ENCODE peak calls at places on chromosome X, in ten cellular contexts. P is activated CD4-positive, alpha-beta T cell treated with anti-CD3 and anti-CD28 coated beads for 24 hours; D is mesendoderm; R is Ammon's horn; W is activated T-cell treated with anti-CD3 and anti-CD28 coated beads for 1 hour; V is GM18507; G is cardiac fibroblast; B is AG08396; H is breast epithelium; U is Caco-2. Q is an unnamed sample.

GRCh38 chrX:25020391-25021131 is 4.8 kb upstream of the ARX start:
- DNase-seq in P (no peak), D (peak; percentile 52), R (no peak), W (no peak), V (no peak), G (no peak), B (peak; percentile 61), H (no peak), U (no peak), Q (no peak)

GRCh38 chrX:12791253-12792228 is at the start of gene PRPS2:
- DNase-seq in P (peak; percentile 58), D (peak; percentile 67), R (peak; percentile 77), W (peak; percentile 61), V (peak; percentile 60), G (peak; percentile 39), B (peak; percentile 80), H (peak; percentile 55), U (peak; percentile 72), Q (no peak)

GRCh38 chrX:100341111-100341510 is 69.0 kb downstream of the PCDH19 start:
- DNase-seq in P (no peak), D (no peak), R (no peak), W (no peak), V (no peak), G (no peak), B (no peak), H (no peak), U (no peak), Q (no peak)

GRCh38 chrX:154804564-154804956 is 725 bp downstream of the MPP1 start:
- DNase-seq in P (no peak), D (no peak), R (no peak), W (no peak), V (no peak), G (no peak), B (no peak), H (no peak), U (no peak), Q (no peak)

GRCh38 chrX:100829730-100830129 is 9.5 kb downstream of the CSTF2 start:
- DNase-seq in P (no peak), D (no peak), R (no peak), W (no peak), V (no peak), G (peak; percentile 81), B (no peak), H (no peak), U (no peak), Q (no peak)

GRCh38 chrX:54920610-54921426 is at the start of gene TRO:
- DNase-seq in P (no peak), D (peak; percentile 73), R (peak; percentile 19), W (no peak), V (no peak), G (no peak), B (no peak), H (no peak), U (no peak), Q (no peak)

GRCh38 chrX:110414273-110414672 is 55.6 kb downstream of the RTL9 start:
- DNase-seq in P (no peak), D (no peak), R (no peak), W (no peak), V (no peak), G (no peak), B (no peak), H (no peak), U (no peak), Q (no peak)

GRCh38 chrX:30219372-30219771 is 4.0 kb downstream of the MAGEB2 start:
- DNase-seq in P (no peak), D (no peak), R (no peak), W (no peak), V (no peak), G (no peak), B (no peak), H (no peak), U (no peak), Q (no peak)

GRCh38 chrX:103565197-103565596 is 20.1 kb upstream of the TCEAL4 start:
- DNase-seq in P (no peak), D (no peak), R (no peak), W (no peak), V (no peak), G (peak; percentile 13), B (no peak), H (no peak), U (no peak), Q (no peak)

GRCh38 chrX:102902355-102902754 is 34.7 kb upstream of the RAB40AL start:
- DNase-seq in P (no peak), D (no peak), R (no peak), W (no peak), V (no peak), G (no peak), B (no peak), H (no peak), U (no peak), Q (no peak)

Q was measured in pulmonary artery endothelial cell.